ENCODE peak calls at places on chromosomes 12 and 14, in nine cellular contexts. A is mucosa of descending colon, N is ovary, Q is cardiac muscle cell, M is thyroid gland, C is adipocyte, Y is OCI-LY7, O is tibial artery, G is upper lobe of right lung. L is an unnamed sample. For H3K9me3 and H3K4me1, the result is how much of the 10 kb centered on the place peaks cover.

GRCh38 chr14:22974530-22975313 is 7.6 kb downstream of the AJUBA start:
- DNase-seq in A (no peak), N (peak), Q (no peak), M (no peak), C (no peak), Y (no peak), O (no peak), G (no peak), L (no peak)

GRCh38 chr14:88613552-88614010 is 50.7 kb downstream of the ZC3H14 start:
- DNase-seq in A (no peak), N (no peak), Q (no peak), M (no peak), C (peak), Y (no peak), O (no peak), G (no peak), L (peak)

GRCh38 chr12:2265461-2266167 is 212.8 kb downstream of the CACNA1C start:
- DNase-seq in A (no peak), N (no peak), Q (no peak), M (no peak), C (peak), Y (no peak), O (peak), G (no peak), L (no peak)

GRCh38 chr12:119340604-119341003 is 6.1 kb downstream of the CCDC60 start:
- DNase-seq in A (no peak), N (no peak), Q (no peak), M (no peak), C (no peak), Y (no peak), O (no peak), G (no peak), L (no peak)

GRCh38 chr14:100067971-100068959 is 3.0 kb downstream of the EVL start:
- DNase-seq in A (peak), N (no peak), Q (no peak), M (peak), C (no peak), Y (peak), O (no peak), G (peak), L (no peak)

GRCh38 chr12:108839011-108839889 is 18.1 kb downstream of the SSH1 start:
- DNase-seq in A (peak), N (no peak), Q (no peak), M (peak), C (peak), Y (no peak), O (peak), G (peak), L (no peak)

GRCh38 chr14:102523200-102524025 is 13.8 kb upstream of the ANKRD9 start:
- DNase-seq in A (peak), N (no peak), Q (no peak), M (no peak), C (no peak), Y (no peak), O (no peak), G (peak), L (no peak)

GRCh38 chr12:82458101-82458500 is 99.8 kb downstream of the METTL25 start:
- DNase-seq in A (no peak), N (no peak), Q (no peak), M (no peak), C (no peak), Y (no peak), O (no peak), G (no peak), L (no peak)

GRCh38 chr12:53696285-53696654 is 20.4 kb upstream of the ATP5MC2 start:
- DNase-seq in A (peak), N (no peak), Q (peak), M (peak), C (peak), Y (peak), O (no peak), G (no peak), L (peak)

GRCh38 chr14:58777541-58777979 is 139.8 kb downstream of the DACT1 start:
- DNase-seq in A (no peak), N (no peak), Q (no peak), M (no peak), C (no peak), Y (no peak), O (no peak), G (no peak), L (peak)

GRCh38 chr14:61503167-61503801 is 181.9 kb downstream of the PRKCH start:
- DNase-seq in A (no peak), N (no peak), Q (no peak), M (no peak), C (no peak), Y (peak), O (no peak), G (no peak), L (no peak)

GRCh38 chr14:28629328-28630004 is 137.1 kb upstream of the FOXG1 start:
- DNase-seq in A (no peak), N (no peak), Q (no peak), M (no peak), C (peak), Y (no peak), O (no peak), G (no peak), L (no peak)

GRCh38 chr14:23306412-23307145 is at the start of gene BCL2L2:
- DNase-seq in A (peak), N (peak), Q (peak), M (peak), C (peak), Y (peak), O (peak), G (peak), L (peak)

GRCh38 chr14:98167253-98167652 is 1104.7 kb downstream of the BCL11B start:
- DNase-seq in A (no peak), N (no peak), Q (no peak), M (no peak), C (no peak), Y (no peak), O (no peak), G (no peak), L (no peak)

GRCh38 chr14:55752580-55753365 is 172.8 kb downstream of the KTN1 start:
- DNase-seq in A (no peak), N (no peak), Q (no peak), M (peak), C (peak), Y (no peak), O (no peak), G (no peak), L (no peak)

GRCh38 chr14:22549981-22550670 is 38.9 kb downstream of the DAD1 start:
- DNase-seq in A (no peak), N (no peak), Q (no peak), M (no peak), C (peak), Y (peak), O (no peak), G (no peak), L (no peak)

GRCh38 chr12:20455001-20455706 is 86.8 kb downstream of the PDE3A start:
- DNase-seq in A (no peak), N (no peak), Q (no peak), M (no peak), C (peak), Y (no peak), O (no peak), G (no peak), L (no peak)

GRCh38 chr12:132695431-132695830 is 8.0 kb downstream of the PXMP2 start:
- DNase-seq in A (no peak), N (no peak), Q (no peak), M (no peak), C (no peak), Y (no peak), O (no peak), G (no peak), L (no peak)

GRCh38 chr14:68733086-68733621 is 59.7 kb downstream of the ZFP36L1 start:
- DNase-seq in A (no peak), N (no peak), Q (no peak), M (no peak), C (no peak), Y (no peak), O (peak), G (no peak), L (no peak)

GRCh38 chr14:55142466-55142865 is 13.4 kb downstream of the LGALS3 start:
- DNase-seq in A (no peak), N (no peak), Q (no peak), M (no peak), C (no peak), Y (no peak), O (no peak), G (no peak), L (no peak)

GRCh38 chr12:103560604-103561101 is 26.4 kb upstream of the STAB2 start:
- DNase-seq in A (no peak), N (no peak), Q (no peak), M (no peak), C (peak), Y (no peak), O (no peak), G (no peak), L (peak)

GRCh38 chr14:60777856-60778578 is 43.5 kb downstream of the MNAT1 start:
- DNase-seq in A (no peak), N (no peak), Q (no peak), M (peak), C (peak), Y (no peak), O (no peak), G (no peak), L (no peak)

GRCh38 chr12:42128327-42128726 is 16.3 kb downstream of the GXYLT1 start:
- DNase-seq in A (no peak), N (no peak), Q (no peak), M (no peak), C (no peak), Y (no peak), O (no peak), G (no peak), L (no peak)

GRCh38 chr12:108328420-108328819 is 10.7 kb downstream of the CMKLR1 start:
- DNase-seq in A (no peak), N (no peak), Q (no peak), M (no peak), C (no peak), Y (no peak), O (peak), G (no peak), L (no peak)

GRCh38 chr14:44165286-44165685 is 341.8 kb downstream of the FSCB start:
- DNase-seq in A (no peak), N (no peak), Q (no peak), M (no peak), C (no peak), Y (no peak), O (no peak), G (no peak), L (no peak)

GRCh38 chr12:65827827-65828231 is 3.5 kb downstream of the HMGA2 start:
- DNase-seq in A (no peak), N (no peak), Q (peak), M (no peak), C (peak), Y (no peak), O (no peak), G (no peak), L (no peak)

GRCh38 chr12:8034802-8035201 is 2.3 kb downstream of the FOXJ2 start:
- DNase-seq in A (no peak), N (no peak), Q (no peak), M (no peak), C (peak), Y (no peak), O (no peak), G (no peak), L (no peak)

GRCh38 chr12:8037046-8037663 is 4.6 kb downstream of the FOXJ2 start:
- DNase-seq in A (no peak), N (no peak), Q (peak), M (no peak), C (no peak), Y (peak), O (no peak), G (no peak), L (no peak)

GRCh38 chr12:8036366-8036765 is 3.9 kb downstream of the FOXJ2 start:
- DNase-seq in A (no peak), N (no peak), Q (no peak), M (peak), C (no peak), Y (no peak), O (no peak), G (no peak), L (no peak)

GRCh38 chr12:8033153-8034044 is 883 bp downstream of the FOXJ2 start:
- DNase-seq in A (peak), N (peak), Q (peak), M (peak), C (peak), Y (peak), O (peak), G (no peak), L (peak)

DNA sequence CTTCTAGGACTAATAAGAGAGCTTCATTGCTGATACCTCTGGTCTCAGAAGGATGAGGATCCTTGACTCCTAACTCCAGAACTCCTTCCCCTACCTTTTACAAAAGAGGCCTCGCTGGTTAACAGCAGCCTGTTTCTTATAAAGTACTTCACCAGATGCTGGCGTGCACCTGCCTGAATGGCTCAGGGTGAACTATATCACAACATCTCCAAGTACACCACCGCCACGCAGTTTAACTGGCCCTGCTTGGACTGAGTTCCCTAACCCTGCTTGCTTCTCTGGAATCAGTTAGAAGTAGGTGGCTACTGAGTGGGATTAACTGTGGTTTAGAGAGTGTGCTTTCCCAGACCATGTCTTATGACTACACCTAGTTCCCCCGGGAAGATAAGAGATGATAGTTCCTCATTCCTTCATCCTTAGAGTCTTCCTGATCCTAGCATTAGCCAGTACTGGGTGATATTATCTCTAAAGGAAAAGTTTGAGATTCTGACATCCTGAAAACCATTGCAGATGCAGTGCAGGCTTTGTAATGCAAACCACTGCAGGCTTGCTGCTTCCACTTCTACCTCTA is 3.0 kb downstream of the FOXJ2 start:
- DNase-seq in A (no peak), N (no peak), Q (no peak), M (no peak), C (no peak), Y (no peak), O (no peak), G (no peak), L (no peak)
- H3K4me3 ChIP-seq in A (no peak), N (no peak), Q (peak), M (no peak), C (peak), Y (no peak), O (peak), G (peak), L (no peak)

DNA sequence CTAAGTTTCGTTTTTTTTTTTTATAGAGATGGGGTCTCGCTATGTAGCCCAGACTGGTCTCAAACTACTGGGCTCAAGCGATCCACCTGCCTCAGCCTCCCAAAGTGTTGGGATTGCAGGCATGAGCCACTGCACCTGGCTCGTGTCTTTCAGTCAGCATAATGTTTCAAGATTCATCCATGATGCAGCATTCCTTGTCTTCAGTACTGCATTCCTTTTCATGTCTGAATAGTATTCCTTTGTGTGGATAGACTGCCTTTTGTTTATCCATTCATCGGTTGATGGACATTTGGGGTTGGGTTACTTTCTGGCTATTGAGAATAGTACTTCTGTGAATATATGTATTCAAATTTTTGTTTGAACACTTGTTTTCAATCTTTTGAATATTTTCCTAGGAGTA is 37.4 kb downstream of the HCAR2 start:
- DNase-seq in A (no peak), N (no peak), Q (no peak), M (no peak), C (no peak), Y (no peak), O (no peak), G (no peak), L (no peak)
- H3K9me3 ChIP-seq in A (under half), N (under half), Q (under half), M (under half), C (under half), Y (under half), O (under half), G (under half), L (under half)

GRCh38 chr12:124681779-124682391 is 114.5 kb upstream of the NCOR2 start:
- DNase-seq in A (no peak), N (peak), Q (no peak), M (peak), C (no peak), Y (no peak), O (peak), G (no peak), L (peak)
- H3K4me1 ChIP-seq in A (under half), N (under half), Q (under half), M (under half), C (half or more), Y (under half), O (half or more), G (half or more), L (half or more)

DNA sequence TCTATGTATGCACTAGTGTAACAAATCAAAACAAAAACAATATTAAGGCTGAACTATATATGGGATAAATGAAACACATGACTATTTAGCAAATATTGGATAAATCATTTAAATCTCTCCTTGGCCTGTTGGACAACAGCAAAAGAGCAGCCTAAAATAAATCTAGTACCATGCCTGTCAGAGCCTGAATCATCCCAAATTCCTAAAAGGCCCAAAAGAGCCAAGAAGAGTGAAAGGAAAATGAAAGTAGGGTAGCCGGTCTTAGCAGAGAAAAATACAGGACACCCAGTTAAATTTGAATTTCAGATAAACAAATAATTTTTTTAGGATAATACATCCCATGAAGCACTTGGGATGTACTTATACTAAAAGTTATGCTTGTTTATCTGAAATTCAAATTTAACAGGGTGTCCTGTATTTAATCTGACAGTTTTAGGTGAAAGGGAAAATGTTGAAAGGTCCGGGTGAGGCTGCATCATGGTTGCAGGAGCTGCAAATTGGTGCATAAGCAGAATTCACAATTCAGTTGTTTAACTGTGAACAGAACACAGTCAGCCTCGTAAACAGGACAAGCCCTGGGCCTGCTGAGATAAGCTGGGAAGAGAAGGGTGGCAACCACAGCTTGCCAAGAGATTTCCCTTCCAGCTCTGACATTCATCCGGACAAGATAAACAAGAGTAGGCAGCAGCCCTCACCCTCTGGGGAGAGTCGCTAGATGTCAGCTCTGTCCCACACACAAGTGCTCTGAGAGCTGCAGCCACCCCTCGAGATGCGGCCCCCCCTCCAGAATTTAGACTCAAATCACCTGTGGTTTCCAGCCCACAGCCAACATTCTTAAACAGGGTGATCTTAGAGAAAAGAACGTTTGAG is 30.3 kb downstream of the DMAC2L start:
- DNase-seq in A (peak), N (peak), Q (peak), M (peak), C (peak), Y (no peak), O (peak), G (no peak), L (peak)
- H3K4me3 ChIP-seq in A (no peak), N (peak), Q (no peak), M (no peak), C (peak), Y (no peak), O (peak), G (peak), L (no peak)